ENCODE peak calls at places on chromosome 19, in six cellular contexts. P is left ventricle myocardium inferior, O is H1, Y is astrocyte, E is osteocyte, Z is activated B cell treated with CpG ODN at 0.5 μM for 24 hours. N is an unnamed sample.

GRCh38 chr19:30686911-30687566 is 314.9 kb downstream of the ZNF536 start:
- DNase-seq in O (no peak), Y (no peak), P (no peak), E (no peak), Z (no peak), N (no peak)

GRCh38 chr19:33830264-33830663 is 33.6 kb downstream of the KCTD15 start:
- DNase-seq in E (peak), Z (no peak), P (no peak), Y (no peak), O (no peak), N (no peak)

GRCh38 chr19:16470911-16471811 is 609 bp downstream of the EPS15L1 start:
- DNase-seq in P (no peak), Z (peak), O (peak), E (no peak), Y (peak), N (peak)

GRCh38 chr19:2449019-2449418 is 7.7 kb downstream of the LMNB2 start:
- DNase-seq in Z (no peak), Y (no peak), O (no peak), E (no peak), P (no peak), N (no peak)

GRCh38 chr19:13262450-13262849 is 112.2 kb downstream of the IER2 start:
- DNase-seq in Y (peak), P (no peak), E (no peak), Z (no peak), O (no peak), N (no peak)

GRCh38 chr19:17340302-17340870 is 3.0 kb downstream of the GTPBP3 start:
- DNase-seq in P (no peak), Y (no peak), Z (no peak), E (no peak), O (peak), N (no peak)

GRCh38 chr19:48698046-48698445 is 2.3 kb downstream of the FUT2 start:
- DNase-seq in O (no peak), P (no peak), Z (no peak), E (no peak), Y (peak), N (no peak)

GRCh38 chr19:32287086-32287485 is 58.3 kb upstream of the ZNF507 start:
- DNase-seq in O (no peak), Z (no peak), P (no peak), Y (no peak), E (no peak), N (no peak)

GRCh38 chr19:31378404-31378803 is 29.2 kb upstream of the TSHZ3 start:
- DNase-seq in Z (no peak), E (no peak), P (peak), O (no peak), Y (peak), N (no peak)

GRCh38 chr19:49328741-49329140 is 3.8 kb upstream of the SLC6A16 start:
- DNase-seq in O (no peak), Y (no peak), Z (no peak), P (no peak), E (no peak), N (no peak)

GRCh38 chr19:55032170-55032569 is 5.9 kb downstream of the GP6 start:
- DNase-seq in E (no peak), O (no peak), Z (no peak), P (no peak), Y (no peak), N (no peak)

GRCh38 chr19:5718032-5718578 is 1.8 kb downstream of the LONP1 start:
- DNase-seq in Y (peak), Z (no peak), E (no peak), O (no peak), P (no peak), N (no peak)
- TF ChIP-seq CTCF in Y (no peak), Z (no peak), E (no peak), O (no peak), P (no peak), N (no peak)

GRCh38 chr19:18831524-18832330 is at the start of gene UPF1:
- DNase-seq in E (peak), O (peak), Z (peak), P (peak), Y (peak), N (peak)
- TF ChIP-seq CTCF in E (peak), O (no peak), Z (no peak), P (peak), Y (no peak), N (no peak)

GRCh38 chr19:45883881-45884681 is 1.9 kb downstream of the IRF2BP1 start:
- DNase-seq in Z (no peak), P (no peak), O (no peak), E (no peak), Y (no peak), N (no peak)
- TF ChIP-seq CTCF in Z (no peak), P (no peak), O (no peak), E (no peak), Y (no peak), N (no peak)

GRCh38 chr19:51439021-51439465 is 19.2 kb downstream of the SIGLEC8 start:
- DNase-seq in P (no peak), O (no peak), E (no peak), Y (no peak), Z (no peak), N (no peak)
- TF ChIP-seq CTCF in P (peak), O (peak), E (peak), Y (no peak), Z (no peak), N (no peak)

GRCh38 chr19:35249146-35249847 is 495 bp downstream of the LSR start:
- DNase-seq in O (no peak), Y (no peak), P (no peak), E (peak), Z (peak), N (no peak)
- TF ChIP-seq CTCF in O (no peak), Y (no peak), P (no peak), E (no peak), Z (no peak), N (no peak)

GRCh38 chr19:40235238-40236025 is 8.9 kb upstream of the CCNP start:
- DNase-seq in P (no peak), Y (no peak), O (no peak), E (no peak), Z (no peak), N (no peak)
- TF ChIP-seq CTCF in P (no peak), Y (no peak), O (peak), E (peak), Z (no peak), N (no peak)

GRCh38 chr19:45568732-45569131 is 15.9 kb downstream of the OPA3 start:
- DNase-seq in Y (peak), E (no peak), O (no peak), Z (no peak), P (no peak), N (no peak)

GRCh38 chr19:45567609-45568008 is 17.0 kb downstream of the OPA3 start:
- DNase-seq in E (no peak), Z (no peak), P (no peak), O (no peak), Y (no peak), N (no peak)

GRCh38 chr19:45574526-45574925 is 10.1 kb downstream of the OPA3 start:
- DNase-seq in P (no peak), O (no peak), Y (no peak), Z (no peak), E (no peak), N (no peak)

GRCh38 chr19:45571457-45572220 is 13.0 kb downstream of the OPA3 start:
- DNase-seq in P (no peak), O (no peak), Y (no peak), E (no peak), Z (no peak), N (no peak)

DNA sequence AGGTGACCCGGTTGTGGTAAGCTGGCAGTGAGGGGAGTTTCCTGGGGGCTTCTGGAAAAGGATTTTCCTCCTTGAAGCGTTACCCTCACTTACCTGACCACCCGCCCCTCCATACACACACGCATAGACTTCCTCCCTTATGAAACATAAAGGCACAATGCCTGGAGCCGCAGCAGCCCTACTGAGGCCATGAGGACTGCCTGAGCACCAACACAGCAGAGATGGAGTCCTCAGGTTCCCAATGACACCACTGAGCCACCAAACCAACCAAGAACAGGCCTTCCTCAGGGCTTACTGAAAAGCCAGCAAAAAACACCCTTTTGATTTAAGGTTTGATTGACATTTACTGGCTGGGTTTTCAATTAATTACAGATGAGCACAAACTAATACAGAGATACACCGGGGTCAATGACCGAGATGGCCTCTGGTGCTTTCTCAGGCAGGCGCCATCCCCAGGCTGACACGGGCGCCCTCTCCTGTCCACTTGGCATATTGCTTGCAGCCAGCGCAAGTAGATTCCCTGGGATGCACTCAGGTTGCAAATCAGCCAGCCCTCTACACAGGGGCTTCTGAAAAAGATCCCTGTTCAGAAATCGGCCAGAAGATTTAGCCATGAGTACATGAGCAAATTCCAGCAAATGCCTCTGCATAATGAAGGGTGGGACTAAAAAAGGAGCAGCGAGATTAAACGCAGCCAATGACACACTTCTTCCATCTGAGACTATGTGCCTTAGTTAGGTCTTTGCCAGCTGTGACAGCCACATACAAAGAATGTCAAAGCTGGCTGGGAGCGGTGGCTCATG is 14.8 kb downstream of the OPA3 start:
- DNase-seq in E (no peak), O (peak), Z (peak), P (peak), Y (no peak), N (no peak)
- TF ChIP-seq CTCF in E (peak), O (peak), Z (no peak), P (peak), Y (peak), N (peak)

GRCh38 chr19:37313335-37313627 is 57.6 kb upstream of the ZNF527 start:
- DNase-seq in Z (no peak), Y (no peak), O (no peak), E (no peak), P (no peak), N (no peak)

GRCh38 chr19:37317403-37318209 is 53.3 kb upstream of the ZNF527 start:
- DNase-seq in P (peak), E (peak), Z (peak), Y (peak), O (peak), N (peak)
- TF ChIP-seq CTCF in P (peak), E (peak), Z (no peak), Y (no peak), O (peak), N (no peak)

GRCh38 chr19:42606660-42607351 is 12.1 kb upstream of the CEACAM8 start:
- DNase-seq in E (no peak), Z (no peak), P (peak), O (peak), Y (no peak), N (no peak)
- TF ChIP-seq CTCF in E (peak), Z (no peak), P (peak), O (peak), Y (peak), N (peak)

GRCh38 chr19:3978145-3978544 is 7.1 kb downstream of the EEF2 start:
- DNase-seq in Y (no peak), P (no peak), Z (no peak), E (no peak), O (no peak), N (no peak)

GRCh38 chr19:3979289-3979673 is 6.0 kb downstream of the EEF2 start:
- DNase-seq in P (no peak), E (no peak), Y (no peak), O (peak), Z (no peak), N (no peak)

GRCh38 chr19:3976495-3977241 is 5.8 kb upstream of the DAPK3 start:
- DNase-seq in P (no peak), Y (no peak), E (no peak), O (peak), Z (no peak), N (no peak)

GRCh38 chr19:3975637-3976087 is 4.8 kb upstream of the DAPK3 start:
- DNase-seq in O (peak), P (no peak), E (no peak), Y (no peak), Z (no peak), N (no peak)

GRCh38 chr19:3977242-3978143 is 6.6 kb upstream of the DAPK3 start:
- DNase-seq in Y (no peak), O (peak), P (no peak), E (no peak), Z (no peak), N (no peak)
- TF ChIP-seq CTCF in Y (no peak), O (peak), P (no peak), E (no peak), Z (no peak), N (peak)

N was measured in mesothelial cell of epicardium.